ENCODE peak calls at places on chromosome 6, in four cellular contexts. V is HTR-8/SVneo, A is BE2C, G is nephron progenitor cell. K is an unnamed sample.

GRCh38 chr6:5481024-5481423 is 219.7 kb downstream of the FARS2 start:
- DNase-seq in V (no peak), A (no peak), G (no peak), K (no peak)

GRCh38 chr6:28864321-28864923 is 59.4 kb downstream of the TRIM27 start:
- DNase-seq in V (no peak), A (no peak), G (no peak), K (no peak)

GRCh38 chr6:151425561-151425960 is 26.4 kb downstream of the RMND1 start:
- DNase-seq in V (no peak), A (no peak), G (no peak), K (no peak)

GRCh38 chr6:144725731-144726522 is 440.8 kb downstream of the UTRN start:
- DNase-seq in V (peak), A (no peak), G (peak), K (no peak)

GRCh38 chr6:28922841-28923317 is 906 bp downstream of the TRIM27 start:
- DNase-seq in V (no peak), A (no peak), G (peak), K (peak)

GRCh38 chr6:56510984-56511531 is 131.6 kb downstream of the DST start:
- DNase-seq in V (no peak), A (no peak), G (no peak), K (no peak)

GRCh38 chr6:3960754-3961361 is 111.7 kb downstream of the FAM50B start:
- DNase-seq in V (peak), A (no peak), G (no peak), K (no peak)

GRCh38 chr6:53023323-53023722 is 28.2 kb upstream of the GSTA4 start:
- DNase-seq in V (no peak), A (no peak), G (no peak), K (no peak)

GRCh38 chr6:43799671-43800623 is 29.9 kb downstream of the VEGFA start:
- DNase-seq in V (no peak), A (no peak), G (no peak), K (no peak)

GRCh38 chr6:155916870-155917624 is 461.4 kb upstream of the NOX3 start:
- DNase-seq in V (no peak), A (no peak), G (no peak), K (no peak)

GRCh38 chr6:81308577-81309279 is 443.8 kb downstream of the TENT5A start:
- DNase-seq in V (no peak), A (no peak), G (no peak), K (no peak)

GRCh38 chr6:52522655-52523054 is 54.2 kb downstream of the TRAM2 start:
- DNase-seq in V (no peak), A (no peak), G (no peak), K (no peak)

GRCh38 chr6:148311849-148312669 is 30.6 kb upstream of the SASH1 start:
- DNase-seq in V (no peak), A (no peak), G (no peak), K (no peak)

GRCh38 chr6:133632206-133632605 is 256.7 kb upstream of the TCF21 start:
- DNase-seq in V (no peak), A (no peak), G (no peak), K (no peak)

GRCh38 chr6:2403546-2403945 is 158.1 kb upstream of the GMDS start:
- DNase-seq in V (no peak), A (no peak), G (no peak), K (no peak)

GRCh38 chr6:136791296-136792065 is 796 bp downstream of the MAP3K5 start:
- DNase-seq in V (no peak), A (peak), G (peak), K (peak)

GRCh38 chr6:157812425-157813171 is 10.4 kb upstream of the SNX9 start:
- DNase-seq in V (no peak), A (no peak), G (no peak), K (no peak)

GRCh38 chr6:145688493-145688905 is 46.8 kb downstream of the EPM2A start:
- DNase-seq in V (no peak), A (no peak), G (no peak), K (no peak)

GRCh38 chr6:154112181-154112809 is 73.3 kb downstream of the OPRM1 start:
- DNase-seq in V (no peak), A (no peak), G (no peak), K (no peak)

GRCh38 chr6:79673947-79674346 is 42.8 kb downstream of the SH3BGRL2 start:
- DNase-seq in V (no peak), A (no peak), G (no peak), K (no peak)

GRCh38 chr6:88311561-88311960 is 145.4 kb upstream of the CNR1 start:
- DNase-seq in V (no peak), A (no peak), G (no peak), K (no peak)

GRCh38 chr6:34601706-34602105 is 45.6 kb upstream of the SPDEF start:
- DNase-seq in V (no peak), A (no peak), G (no peak), K (no peak)

GRCh38 chr6:4664117-4664626 is 112.0 kb upstream of the CDYL start:
- DNase-seq in V (no peak), A (no peak), G (no peak), K (peak)

GRCh38 chr6:122994256-122994655 is 1.8 kb upstream of the CLVS2 start:
- DNase-seq in V (no peak), A (no peak), G (no peak), K (no peak)

GRCh38 chr6:36735110-36735971 is 37.7 kb downstream of the RAB44 start:
- DNase-seq in V (peak), A (no peak), G (no peak), K (peak)

GRCh38 chr6:16136086-16136485 is 7.2 kb downstream of the MYLIP start:
- DNase-seq in V (no peak), A (no peak), G (no peak), K (no peak)

GRCh38 chr6:43052225-43052841 is 1.3 kb downstream of the CUL7 start:
- DNase-seq in V (no peak), A (no peak), G (no peak), K (peak)

GRCh38 chr6:41824571-41825569 is 37.4 kb downstream of the TOMM6 start:
- DNase-seq in V (no peak), A (no peak), G (no peak), K (no peak)

GRCh38 chr6:150641398-150642139 is 41.9 kb downstream of the PLEKHG1 start:
- DNase-seq in V (no peak), A (no peak), G (no peak), K (no peak)

GRCh38 chr6:22596011-22596410 is 26.6 kb downstream of the HDGFL1 start:
- DNase-seq in V (no peak), A (no peak), G (no peak), K (no peak)

GRCh38 chr6:1612902-1613301 is 3.2 kb downstream of the FOXC1 start:
- DNase-seq in V (no peak), A (no peak), G (no peak), K (no peak)

GRCh38 chr6:153170511-153170910 is 39.4 kb upstream of the RGS17 start:
- DNase-seq in V (peak), A (peak), G (no peak), K (no peak)

GRCh38 chr6:45532626-45533258 is 155.0 kb upstream of the SUPT3H start:
- DNase-seq in V (no peak), A (no peak), G (no peak), K (no peak)

GRCh38 chr6:135640449-135641111 is 143.0 kb upstream of the AHI1 start:
- DNase-seq in V (no peak), A (no peak), G (no peak), K (no peak)

GRCh38 chr6:33781105-33781975 is 7.6 kb downstream of the LEMD2 start:
- DNase-seq in V (peak), A (no peak), G (no peak), K (no peak)

GRCh38 chr6:34984416-34984815 is 95.4 kb downstream of the ANKS1A start:
- DNase-seq in V (no peak), A (no peak), G (no peak), K (no peak)

GRCh38 chr6:163947276-163947675 is 532.8 kb downstream of the QKI start:
- DNase-seq in V (no peak), A (no peak), G (no peak), K (no peak)

GRCh38 chr6:110557226-110557625 is 80.8 kb upstream of the SLC22A16 start:
- DNase-seq in V (no peak), A (no peak), G (no peak), K (no peak)

GRCh38 chr6:11207199-11207968 is 25.1 kb downstream of the NEDD9 start:
- DNase-seq in V (peak), A (no peak), G (no peak), K (peak)

K was measured in uterus.